ENCODE peak calls at places on chromosomes 4 and X, in ten cellular contexts. One of them, this sample, is unnamed.

GRCh38 chr4:7365472-7366179 is 69.1 kb downstream of the PSAPL1 start:
- DNase-seq in left colon: no peak
- DNase-seq in fibroblast of the conjunctiva: no peak
- DNase-seq in BE2C: no peak
- DNase-seq in activated CD8-positive, alpha-beta memory T cell treated with anti-CD3 and anti-CD28 coated beads for 48 hours: no peak
- DNase-seq in EL: no peak
- DNase-seq in tibial artery: no peak
- DNase-seq in epithelial cell of esophagus: no peak
- DNase-seq in fibroblast of the aortic adventitia: no peak
- DNase-seq in astrocyte of the spinal cord: no peak
- DNase-seq in this sample: no peak

GRCh38 chr4:109365944-109366343 is 63.5 kb upstream of the COL25A1 start:
- DNase-seq in left colon: no peak
- DNase-seq in fibroblast of the conjunctiva: no peak
- DNase-seq in BE2C: no peak
- DNase-seq in activated CD8-positive, alpha-beta memory T cell treated with anti-CD3 and anti-CD28 coated beads for 48 hours: no peak
- DNase-seq in EL: no peak
- DNase-seq in tibial artery: no peak
- DNase-seq in epithelial cell of esophagus: peak; percentile 89
- DNase-seq in fibroblast of the aortic adventitia: no peak
- DNase-seq in astrocyte of the spinal cord: no peak
- DNase-seq in this sample: no peak

GRCh38 chr4:144615182-144615581 is 30.8 kb upstream of the HHIP start:
- DNase-seq in left colon: no peak
- DNase-seq in fibroblast of the conjunctiva: no peak
- DNase-seq in BE2C: no peak
- DNase-seq in activated CD8-positive, alpha-beta memory T cell treated with anti-CD3 and anti-CD28 coated beads for 48 hours: no peak
- DNase-seq in EL: peak; percentile 36
- DNase-seq in tibial artery: no peak
- DNase-seq in epithelial cell of esophagus: peak; percentile 69
- DNase-seq in fibroblast of the aortic adventitia: peak; percentile 26
- DNase-seq in astrocyte of the spinal cord: peak; percentile 28
- DNase-seq in this sample: no peak

GRCh38 chr4:2796261-2797187 is 3.6 kb downstream of the SH3BP2 start:
- DNase-seq in left colon: peak; percentile 86
- DNase-seq in fibroblast of the conjunctiva: no peak
- DNase-seq in BE2C: peak; percentile 58
- DNase-seq in activated CD8-positive, alpha-beta memory T cell treated with anti-CD3 and anti-CD28 coated beads for 48 hours: no peak
- DNase-seq in EL: peak; percentile 94
- DNase-seq in tibial artery: peak; percentile 68
- DNase-seq in epithelial cell of esophagus: peak; percentile 88
- DNase-seq in fibroblast of the aortic adventitia: peak; percentile 69
- DNase-seq in astrocyte of the spinal cord: peak; percentile 64
- DNase-seq in this sample: no peak

GRCh38 chr4:152606800-152607577 is 71.1 kb upstream of the FBXW7 start:
- DNase-seq in left colon: no peak
- DNase-seq in fibroblast of the conjunctiva: no peak
- DNase-seq in BE2C: no peak
- DNase-seq in activated CD8-positive, alpha-beta memory T cell treated with anti-CD3 and anti-CD28 coated beads for 48 hours: no peak
- DNase-seq in EL: no peak
- DNase-seq in tibial artery: no peak
- DNase-seq in epithelial cell of esophagus: peak; percentile 40
- DNase-seq in fibroblast of the aortic adventitia: no peak
- DNase-seq in astrocyte of the spinal cord: no peak
- DNase-seq in this sample: no peak

GRCh38 chr4:13640149-13640671 is 12.7 kb upstream of the BOD1L1 start:
- DNase-seq in left colon: no peak
- DNase-seq in fibroblast of the conjunctiva: peak; percentile 24
- DNase-seq in BE2C: peak; percentile 19
- DNase-seq in activated CD8-positive, alpha-beta memory T cell treated with anti-CD3 and anti-CD28 coated beads for 48 hours: no peak
- DNase-seq in EL: peak; percentile 97
- DNase-seq in tibial artery: peak; percentile 68
- DNase-seq in epithelial cell of esophagus: peak; percentile 76
- DNase-seq in fibroblast of the aortic adventitia: peak; percentile 30
- DNase-seq in astrocyte of the spinal cord: peak; percentile 90
- DNase-seq in this sample: peak; percentile 18

GRCh38 chr4:107050525-107051135 is 14.5 kb upstream of the DKK2 start:
- DNase-seq in left colon: no peak
- DNase-seq in fibroblast of the conjunctiva: no peak
- DNase-seq in BE2C: no peak
- DNase-seq in activated CD8-positive, alpha-beta memory T cell treated with anti-CD3 and anti-CD28 coated beads for 48 hours: no peak
- DNase-seq in EL: peak; percentile 17
- DNase-seq in tibial artery: no peak
- DNase-seq in epithelial cell of esophagus: peak; percentile 22
- DNase-seq in fibroblast of the aortic adventitia: peak; percentile 21
- DNase-seq in astrocyte of the spinal cord: no peak
- DNase-seq in this sample: no peak

GRCh38 chrX:152197425-152197824 is 59.0 kb upstream of the MAGEA10 start:
- DNase-seq in left colon: no peak
- DNase-seq in fibroblast of the conjunctiva: no peak
- DNase-seq in BE2C: no peak
- DNase-seq in activated CD8-positive, alpha-beta memory T cell treated with anti-CD3 and anti-CD28 coated beads for 48 hours: no peak
- DNase-seq in EL: no peak
- DNase-seq in tibial artery: no peak
- DNase-seq in epithelial cell of esophagus: no peak
- DNase-seq in fibroblast of the aortic adventitia: no peak
- DNase-seq in astrocyte of the spinal cord: no peak
- DNase-seq in this sample: no peak

GRCh38 chrX:104309169-104309568 is 54.4 kb upstream of the ESX1 start:
- DNase-seq in left colon: no peak
- DNase-seq in fibroblast of the conjunctiva: no peak
- DNase-seq in BE2C: no peak
- DNase-seq in activated CD8-positive, alpha-beta memory T cell treated with anti-CD3 and anti-CD28 coated beads for 48 hours: no peak
- DNase-seq in EL: no peak
- DNase-seq in tibial artery: no peak
- DNase-seq in epithelial cell of esophagus: no peak
- DNase-seq in fibroblast of the aortic adventitia: no peak
- DNase-seq in astrocyte of the spinal cord: no peak
- DNase-seq in this sample: no peak

GRCh38 chr4:30718021-30718888 is 1.9 kb upstream of the PCDH7 start:
- DNase-seq in left colon: peak; percentile 32
- DNase-seq in fibroblast of the conjunctiva: no peak
- DNase-seq in BE2C: peak; percentile 37
- DNase-seq in activated CD8-positive, alpha-beta memory T cell treated with anti-CD3 and anti-CD28 coated beads for 48 hours: no peak
- DNase-seq in EL: peak; percentile 60
- DNase-seq in tibial artery: peak; percentile 77
- DNase-seq in epithelial cell of esophagus: peak; percentile 44
- DNase-seq in fibroblast of the aortic adventitia: peak; percentile 66
- DNase-seq in astrocyte of the spinal cord: no peak
- DNase-seq in this sample: peak; percentile 66

GRCh38 chr4:44425614-44426208 is 22.9 kb downstream of the KCTD8 start:
- DNase-seq in left colon: no peak
- DNase-seq in fibroblast of the conjunctiva: no peak
- DNase-seq in BE2C: peak; percentile 11
- DNase-seq in activated CD8-positive, alpha-beta memory T cell treated with anti-CD3 and anti-CD28 coated beads for 48 hours: no peak
- DNase-seq in EL: no peak
- DNase-seq in tibial artery: no peak
- DNase-seq in epithelial cell of esophagus: peak; percentile 57
- DNase-seq in fibroblast of the aortic adventitia: peak; percentile 1
- DNase-seq in astrocyte of the spinal cord: peak; percentile 6
- DNase-seq in this sample: peak; percentile 49

GRCh38 chrX:39759526-39760224 is 338.1 kb downstream of the BCOR start:
- DNase-seq in left colon: no peak
- DNase-seq in fibroblast of the conjunctiva: peak; percentile 23
- DNase-seq in BE2C: no peak
- DNase-seq in activated CD8-positive, alpha-beta memory T cell treated with anti-CD3 and anti-CD28 coated beads for 48 hours: no peak
- DNase-seq in EL: peak; percentile 68
- DNase-seq in tibial artery: peak; percentile 78
- DNase-seq in epithelial cell of esophagus: peak; percentile 25
- DNase-seq in fibroblast of the aortic adventitia: peak; percentile 62
- DNase-seq in astrocyte of the spinal cord: peak; percentile 90
- DNase-seq in this sample: peak; percentile 23

GRCh38 chr4:7165874-7166201 is 26.5 kb upstream of the SORCS2 start:
- DNase-seq in left colon: no peak
- DNase-seq in fibroblast of the conjunctiva: no peak
- DNase-seq in BE2C: no peak
- DNase-seq in activated CD8-positive, alpha-beta memory T cell treated with anti-CD3 and anti-CD28 coated beads for 48 hours: no peak
- DNase-seq in EL: no peak
- DNase-seq in tibial artery: peak; percentile 32
- DNase-seq in epithelial cell of esophagus: no peak
- DNase-seq in fibroblast of the aortic adventitia: no peak
- DNase-seq in astrocyte of the spinal cord: no peak
- DNase-seq in this sample: no peak

GRCh38 chrX:4944767-4945166 is 1231.3 kb upstream of the PRKX start:
- DNase-seq in left colon: no peak
- DNase-seq in fibroblast of the conjunctiva: no peak
- DNase-seq in BE2C: no peak
- DNase-seq in activated CD8-positive, alpha-beta memory T cell treated with anti-CD3 and anti-CD28 coated beads for 48 hours: no peak
- DNase-seq in EL: no peak
- DNase-seq in tibial artery: no peak
- DNase-seq in epithelial cell of esophagus: no peak
- DNase-seq in fibroblast of the aortic adventitia: no peak
- DNase-seq in astrocyte of the spinal cord: no peak
- DNase-seq in this sample: no peak

GRCh38 chrX:53287493-53288138 is 6.2 kb upstream of the IQSEC2 start:
- DNase-seq in left colon: peak; percentile 59
- DNase-seq in fibroblast of the conjunctiva: peak; percentile 66
- DNase-seq in BE2C: peak; percentile 82
- DNase-seq in activated CD8-positive, alpha-beta memory T cell treated with anti-CD3 and anti-CD28 coated beads for 48 hours: no peak
- DNase-seq in EL: peak; percentile 75
- DNase-seq in tibial artery: peak; percentile 77
- DNase-seq in epithelial cell of esophagus: peak; percentile 48
- DNase-seq in fibroblast of the aortic adventitia: peak; percentile 57
- DNase-seq in astrocyte of the spinal cord: peak; percentile 70
- DNase-seq in this sample: no peak

GRCh38 chrX:110671068-110671803 is 124.4 kb downstream of the CHRDL1 start:
- DNase-seq in left colon: no peak
- DNase-seq in fibroblast of the conjunctiva: no peak
- DNase-seq in BE2C: no peak
- DNase-seq in activated CD8-positive, alpha-beta memory T cell treated with anti-CD3 and anti-CD28 coated beads for 48 hours: no peak
- DNase-seq in EL: peak; percentile 13
- DNase-seq in tibial artery: no peak
- DNase-seq in epithelial cell of esophagus: no peak
- DNase-seq in fibroblast of the aortic adventitia: peak; percentile 3
- DNase-seq in astrocyte of the spinal cord: peak; percentile 40
- DNase-seq in this sample: no peak

GRCh38 chrX:29547877-29548276 is 667.5 kb upstream of the MAGEB2 start:
- DNase-seq in left colon: no peak
- DNase-seq in fibroblast of the conjunctiva: no peak
- DNase-seq in BE2C: no peak
- DNase-seq in activated CD8-positive, alpha-beta memory T cell treated with anti-CD3 and anti-CD28 coated beads for 48 hours: no peak
- DNase-seq in EL: no peak
- DNase-seq in tibial artery: no peak
- DNase-seq in epithelial cell of esophagus: no peak
- DNase-seq in fibroblast of the aortic adventitia: no peak
- DNase-seq in astrocyte of the spinal cord: no peak
- DNase-seq in this sample: no peak

GRCh38 chrX:24153796-24154189 is 4.3 kb downstream of the ZFX start:
- DNase-seq in left colon: no peak
- DNase-seq in fibroblast of the conjunctiva: no peak
- DNase-seq in BE2C: peak; percentile 22
- DNase-seq in activated CD8-positive, alpha-beta memory T cell treated with anti-CD3 and anti-CD28 coated beads for 48 hours: no peak
- DNase-seq in EL: no peak
- DNase-seq in tibial artery: no peak
- DNase-seq in epithelial cell of esophagus: no peak
- DNase-seq in fibroblast of the aortic adventitia: no peak
- DNase-seq in astrocyte of the spinal cord: no peak
- DNase-seq in this sample: no peak

GRCh38 chr4:52552778-52553177 is 106.3 kb downstream of the USP46 start:
- DNase-seq in left colon: no peak
- DNase-seq in fibroblast of the conjunctiva: no peak
- DNase-seq in BE2C: no peak
- DNase-seq in activated CD8-positive, alpha-beta memory T cell treated with anti-CD3 and anti-CD28 coated beads for 48 hours: no peak
- DNase-seq in EL: no peak
- DNase-seq in tibial artery: no peak
- DNase-seq in epithelial cell of esophagus: peak; percentile 55
- DNase-seq in fibroblast of the aortic adventitia: no peak
- DNase-seq in astrocyte of the spinal cord: no peak
- DNase-seq in this sample: no peak

GRCh38 chr4:170139764-170140163 is 50.0 kb upstream of the AADAT start:
- DNase-seq in left colon: no peak
- DNase-seq in fibroblast of the conjunctiva: peak; percentile 9
- DNase-seq in BE2C: no peak
- DNase-seq in activated CD8-positive, alpha-beta memory T cell treated with anti-CD3 and anti-CD28 coated beads for 48 hours: no peak
- DNase-seq in EL: peak; percentile 75
- DNase-seq in tibial artery: no peak
- DNase-seq in epithelial cell of esophagus: peak; percentile 18
- DNase-seq in fibroblast of the aortic adventitia: peak; percentile 32
- DNase-seq in astrocyte of the spinal cord: peak; percentile 24
- DNase-seq in this sample: no peak

GRCh38 chr4:25107827-25108516 is 52.3 kb downstream of the SEPSECS start:
- DNase-seq in left colon: peak; percentile 31
- DNase-seq in fibroblast of the conjunctiva: no peak
- DNase-seq in BE2C: peak; percentile 47
- DNase-seq in activated CD8-positive, alpha-beta memory T cell treated with anti-CD3 and anti-CD28 coated beads for 48 hours: no peak
- DNase-seq in EL: no peak
- DNase-seq in tibial artery: no peak
- DNase-seq in epithelial cell of esophagus: peak; percentile 40
- DNase-seq in fibroblast of the aortic adventitia: no peak
- DNase-seq in astrocyte of the spinal cord: no peak
- DNase-seq in this sample: no peak

GRCh38 chrX:121000589-121000988 is 15.0 kb upstream of the CT47A1 start:
- DNase-seq in left colon: no peak
- DNase-seq in fibroblast of the conjunctiva: peak; percentile 8
- DNase-seq in BE2C: no peak
- DNase-seq in activated CD8-positive, alpha-beta memory T cell treated with anti-CD3 and anti-CD28 coated beads for 48 hours: no peak
- DNase-seq in EL: peak; percentile 8
- DNase-seq in tibial artery: no peak
- DNase-seq in epithelial cell of esophagus: peak; percentile 55
- DNase-seq in fibroblast of the aortic adventitia: peak; percentile 22
- DNase-seq in astrocyte of the spinal cord: peak; percentile 4
- DNase-seq in this sample: no peak

GRCh38 chrX:2584216-2584615 is 83.4 kb upstream of the DHRSX start:
- DNase-seq in left colon: no peak
- DNase-seq in fibroblast of the conjunctiva: no peak
- DNase-seq in BE2C: no peak
- DNase-seq in activated CD8-positive, alpha-beta memory T cell treated with anti-CD3 and anti-CD28 coated beads for 48 hours: no peak
- DNase-seq in EL: no peak
- DNase-seq in tibial artery: peak; percentile 20
- DNase-seq in epithelial cell of esophagus: no peak
- DNase-seq in fibroblast of the aortic adventitia: no peak
- DNase-seq in astrocyte of the spinal cord: no peak
- DNase-seq in this sample: peak; percentile 37

GRCh38 chrX:46436744-46437143 is 108.5 kb downstream of the ZNF674 start:
- DNase-seq in left colon: no peak
- DNase-seq in fibroblast of the conjunctiva: no peak
- DNase-seq in BE2C: no peak
- DNase-seq in activated CD8-positive, alpha-beta memory T cell treated with anti-CD3 and anti-CD28 coated beads for 48 hours: no peak
- DNase-seq in EL: no peak
- DNase-seq in tibial artery: no peak
- DNase-seq in epithelial cell of esophagus: no peak
- DNase-seq in fibroblast of the aortic adventitia: no peak
- DNase-seq in astrocyte of the spinal cord: no peak
- DNase-seq in this sample: no peak

GRCh38 chrX:36019164-36019563 is 99.6 kb downstream of the CFAP47 start:
- DNase-seq in left colon: no peak
- DNase-seq in fibroblast of the conjunctiva: no peak
- DNase-seq in BE2C: no peak
- DNase-seq in activated CD8-positive, alpha-beta memory T cell treated with anti-CD3 and anti-CD28 coated beads for 48 hours: no peak
- DNase-seq in EL: no peak
- DNase-seq in tibial artery: no peak
- DNase-seq in epithelial cell of esophagus: no peak
- DNase-seq in fibroblast of the aortic adventitia: no peak
- DNase-seq in astrocyte of the spinal cord: no peak
- DNase-seq in this sample: no peak

GRCh38 chr4:28443786-28444412 is 1583.3 kb downstream of the STIM2 start:
- DNase-seq in left colon: no peak
- DNase-seq in fibroblast of the conjunctiva: no peak
- DNase-seq in BE2C: peak; percentile 83
- DNase-seq in activated CD8-positive, alpha-beta memory T cell treated with anti-CD3 and anti-CD28 coated beads for 48 hours: no peak
- DNase-seq in EL: no peak
- DNase-seq in tibial artery: no peak
- DNase-seq in epithelial cell of esophagus: peak; percentile 77
- DNase-seq in fibroblast of the aortic adventitia: no peak
- DNase-seq in astrocyte of the spinal cord: no peak
- DNase-seq in this sample: peak; percentile 52

GRCh38 chr4:40755609-40756008 is 5.9 kb downstream of the NSUN7 start:
- DNase-seq in left colon: no peak
- DNase-seq in fibroblast of the conjunctiva: no peak
- DNase-seq in BE2C: no peak
- DNase-seq in activated CD8-positive, alpha-beta memory T cell treated with anti-CD3 and anti-CD28 coated beads for 48 hours: no peak
- DNase-seq in EL: no peak
- DNase-seq in tibial artery: no peak
- DNase-seq in epithelial cell of esophagus: no peak
- DNase-seq in fibroblast of the aortic adventitia: no peak
- DNase-seq in astrocyte of the spinal cord: no peak
- DNase-seq in this sample: no peak